ENCODE peak calls at places on chromosomes 11 and 22, in five cellular contexts. Z is MM.1S, P is GM23248, B is HCT116, X is GM23338. G is an unnamed sample.

GRCh38 chr22:20927940-20928572 is 10.8 kb downstream of the CRKL start:
- DNase-seq in Z (no peak), P (no peak), B (no peak), X (no peak), G (no peak)

GRCh38 chr11:44561275-44561781 is 4.1 kb upstream of the CD82 start:
- DNase-seq in Z (no peak), P (no peak), B (no peak), X (no peak), G (no peak)

GRCh38 chr11:127098684-127099083 is 98.1 kb upstream of the KIRREL3 start:
- DNase-seq in Z (no peak), P (peak), B (no peak), X (peak), G (no peak)

GRCh38 chr11:34263462-34264186 is 94.2 kb downstream of the ABTB2 start:
- DNase-seq in Z (no peak), P (peak), B (peak), X (no peak), G (peak)

GRCh38 chr11:115515647-115516046 is 11.4 kb upstream of the CADM1 start:
- DNase-seq in Z (no peak), P (no peak), B (no peak), X (no peak), G (no peak)

GRCh38 chr11:84019576-84020194 is 733.5 kb upstream of the CCDC90B start:
- DNase-seq in Z (no peak), P (peak), B (no peak), X (no peak), G (no peak)

GRCh38 chr11:73152861-73153483 is 10.9 kb upstream of the FCHSD2 start:
- DNase-seq in Z (peak), P (no peak), B (no peak), X (peak), G (no peak)

GRCh38 chr22:44730034-44730433 is 22.3 kb upstream of the ARHGAP8 start:
- DNase-seq in Z (no peak), P (no peak), B (no peak), X (no peak), G (no peak)

GRCh38 chr22:43260346-43260745 is 73.4 kb upstream of the TTLL12 start:
- DNase-seq in Z (no peak), P (no peak), B (no peak), X (peak), G (no peak)

GRCh38 chr11:100687630-100688395 is 725 bp downstream of the ARHGAP42 start:
- DNase-seq in Z (peak), P (peak), B (peak), X (peak), G (peak)

GRCh38 chr11:102079625-102080024 is 30.6 kb upstream of the YAP1 start:
- DNase-seq in Z (no peak), P (peak), B (no peak), X (no peak), G (no peak)

GRCh38 chr11:78647986-78648875 is 73.6 kb upstream of the NARS2 start:
- DNase-seq in Z (no peak), P (no peak), B (no peak), X (no peak), G (no peak)

GRCh38 chr11:15764948-15765347 is 591.4 kb downstream of the SOX6 start:
- DNase-seq in Z (no peak), P (no peak), B (no peak), X (peak), G (no peak)

GRCh38 chr11:64226507-64227051 is 505 bp downstream of the NUDT22 start:
- DNase-seq in Z (peak), P (peak), B (no peak), X (peak), G (no peak)

GRCh38 chr11:35235944-35236666 is 97.1 kb downstream of the CD44 start:
- DNase-seq in Z (no peak), P (peak), B (peak), X (no peak), G (no peak)

GRCh38 chr22:33832558-33833151 is 87.6 kb downstream of the LARGE1 start:
- DNase-seq in Z (no peak), P (peak), B (no peak), X (no peak), G (no peak)

GRCh38 chr11:96311120-96311568 is 31.9 kb downstream of the MAML2 start:
- DNase-seq in Z (no peak), P (peak), B (no peak), X (no peak), G (peak)

GRCh38 chr11:103806130-103806900 is 230.1 kb upstream of the DDI1 start:
- DNase-seq in Z (no peak), P (peak), B (no peak), X (no peak), G (peak)

GRCh38 chr22:25745341-25746011 is 3.5 kb downstream of the MYO18B start:
- DNase-seq in Z (no peak), P (peak), B (no peak), X (no peak), G (no peak)

GRCh38 chr11:78420796-78421209 is 3.2 kb upstream of the GAB2 start:
- DNase-seq in Z (peak), P (peak), B (no peak), X (no peak), G (peak)

GRCh38 chr11:102920118-102920684 is 35.3 kb downstream of the MMP13 start:
- DNase-seq in Z (no peak), P (no peak), B (no peak), X (no peak), G (no peak)

GRCh38 chr11:82858556-82859091 is 41.6 kb downstream of the PRCP start:
- DNase-seq in Z (no peak), P (peak), B (no peak), X (no peak), G (no peak)

GRCh38 chr11:131723088-131723487 is 352.7 kb downstream of the NTM start:
- DNase-seq in Z (no peak), P (no peak), B (no peak), X (no peak), G (no peak)

GRCh38 chr11:105861225-105861624 is 160.8 kb downstream of the MSANTD4 start:
- DNase-seq in Z (no peak), P (no peak), B (no peak), X (peak), G (peak)

GRCh38 chr11:73269353-73270088 is 2.6 kb upstream of the P2RY6 start:
- DNase-seq in Z (no peak), P (no peak), B (no peak), X (peak), G (peak)

GRCh38 chr22:30705710-30706651 is 11.3 kb downstream of the OSBP2 start:
- DNase-seq in Z (peak), P (peak), B (peak), X (no peak), G (no peak)

GRCh38 chr11:129315781-129316579 is 59.7 kb upstream of the BARX2 start:
- DNase-seq in Z (no peak), P (no peak), B (peak), X (peak), G (peak)

GRCh38 chr11:46381836-46382643 is 571 bp downstream of the MDK start:
- DNase-seq in Z (no peak), P (peak), B (no peak), X (peak), G (no peak)

GRCh38 chr11:77038029-77038824 is 4.0 kb downstream of the B3GNT6 start:
- DNase-seq in Z (no peak), P (no peak), B (no peak), X (no peak), G (no peak)

GRCh38 chr22:23565288-23565941 is 14.7 kb downstream of the IGLL1 start:
- DNase-seq in Z (no peak), P (no peak), B (peak), X (peak), G (peak)

GRCh38 chr11:90916706-90917105 is 693.9 kb upstream of the CHORDC1 start:
- DNase-seq in Z (no peak), P (no peak), B (no peak), X (no peak), G (no peak)

GRCh38 chr11:117815262-117815803 is 9.2 kb downstream of the FXYD2 start:
- DNase-seq in Z (peak), P (no peak), B (no peak), X (no peak), G (no peak)

GRCh38 chr22:19766506-19767426 is 6.2 kb downstream of the TBX1 start:
- DNase-seq in Z (peak), P (peak), B (peak), X (peak), G (peak)

GRCh38 chr11:113831314-113831713 is 44.1 kb downstream of the USP28 start:
- DNase-seq in Z (peak), P (no peak), B (no peak), X (no peak), G (no peak)

GRCh38 chr11:76307416-76307815 is 73.5 kb downstream of the THAP12 start:
- DNase-seq in Z (no peak), P (no peak), B (no peak), X (no peak), G (no peak)

GRCh38 chr11:66064571-66064970 is 5.5 kb upstream of the PACS1 start:
- DNase-seq in Z (no peak), P (no peak), B (no peak), X (no peak), G (no peak)

GRCh38 chr22:29348956-29349355 is 33.5 kb upstream of the RASL10A start:
- DNase-seq in Z (no peak), P (no peak), B (no peak), X (no peak), G (no peak)

GRCh38 chr11:31109446-31109845 is 260.1 kb downstream of the DCDC1 start:
- DNase-seq in Z (no peak), P (no peak), B (no peak), X (no peak), G (no peak)

GRCh38 chr11:68264741-68265540 is 6.8 kb downstream of the C11orf24 start:
- DNase-seq in Z (no peak), P (no peak), B (no peak), X (no peak), G (no peak)

GRCh38 chr11:68266936-68267880 is 4.6 kb downstream of the C11orf24 start:
- DNase-seq in Z (no peak), P (no peak), B (no peak), X (no peak), G (no peak)

GRCh38 chr11:68264244-68264643 is 7.5 kb downstream of the C11orf24 start:
- DNase-seq in Z (no peak), P (no peak), B (no peak), X (no peak), G (no peak)

GRCh38 chr11:68267881-68268240 is 3.9 kb downstream of the C11orf24 start:
- DNase-seq in Z (no peak), P (no peak), B (no peak), X (no peak), G (no peak)

DNA sequence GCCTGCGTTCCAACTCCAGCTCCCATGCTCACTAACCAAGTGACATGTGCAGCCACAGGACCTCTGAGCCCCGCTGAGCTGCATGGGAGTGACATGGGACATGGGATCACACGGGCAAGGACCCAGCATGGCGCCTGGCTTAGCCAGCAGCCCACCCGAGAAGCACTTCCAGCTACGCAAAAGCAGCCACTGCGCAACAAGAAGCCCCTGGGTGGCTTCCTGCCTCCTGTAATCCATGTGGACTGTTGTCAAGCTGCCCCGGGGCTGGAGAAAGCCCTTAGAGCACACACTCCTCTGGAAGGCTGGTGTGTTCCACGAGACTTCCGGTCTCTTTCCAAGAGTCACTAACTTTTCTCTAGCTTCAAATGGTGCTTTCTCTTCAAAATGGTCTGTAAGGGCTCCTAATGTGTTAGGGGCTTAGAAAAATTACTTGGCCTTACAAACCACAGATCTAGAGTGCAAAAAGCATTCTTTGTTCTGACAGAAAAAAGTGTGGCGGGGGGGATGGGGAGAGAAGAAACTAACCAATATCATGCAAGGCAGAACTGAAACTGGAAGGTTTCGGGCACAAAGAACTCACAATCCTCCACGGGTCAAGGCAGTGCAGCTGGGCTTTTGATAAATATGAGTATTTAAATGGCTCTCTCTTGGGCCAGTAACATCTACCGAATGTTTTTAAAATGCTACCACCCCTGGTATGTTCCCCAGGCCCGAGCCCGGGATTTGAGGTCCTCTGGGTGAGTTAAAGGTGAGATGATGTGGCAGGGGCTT is 5.5 kb downstream of the C11orf24 start:
- DNase-seq in Z (peak), P (no peak), B (no peak), X (no peak), G (no peak)
- TF ChIP-seq EZH2phosphoT487 in Z (no peak), P (no peak), B (no peak), X (no peak), G (no peak)

GRCh38 chr22:46534177-46534776 is 3.1 kb downstream of the CELSR1 start:
- DNase-seq in Z (no peak), P (no peak), B (no peak), X (no peak), G (no peak)

GRCh38 chr22:46536559-46537220 is 730 bp downstream of the CELSR1 start:
- DNase-seq in Z (no peak), P (no peak), B (no peak), X (peak), G (no peak)

GRCh38 chr22:46534901-46535630 is 2.4 kb downstream of the CELSR1 start:
- DNase-seq in Z (no peak), P (no peak), B (no peak), X (no peak), G (no peak)

GRCh38 chr22:46537221-46537945 is at the start of gene CELSR1:
- DNase-seq in Z (no peak), P (peak), B (no peak), X (peak), G (peak)

DNA sequence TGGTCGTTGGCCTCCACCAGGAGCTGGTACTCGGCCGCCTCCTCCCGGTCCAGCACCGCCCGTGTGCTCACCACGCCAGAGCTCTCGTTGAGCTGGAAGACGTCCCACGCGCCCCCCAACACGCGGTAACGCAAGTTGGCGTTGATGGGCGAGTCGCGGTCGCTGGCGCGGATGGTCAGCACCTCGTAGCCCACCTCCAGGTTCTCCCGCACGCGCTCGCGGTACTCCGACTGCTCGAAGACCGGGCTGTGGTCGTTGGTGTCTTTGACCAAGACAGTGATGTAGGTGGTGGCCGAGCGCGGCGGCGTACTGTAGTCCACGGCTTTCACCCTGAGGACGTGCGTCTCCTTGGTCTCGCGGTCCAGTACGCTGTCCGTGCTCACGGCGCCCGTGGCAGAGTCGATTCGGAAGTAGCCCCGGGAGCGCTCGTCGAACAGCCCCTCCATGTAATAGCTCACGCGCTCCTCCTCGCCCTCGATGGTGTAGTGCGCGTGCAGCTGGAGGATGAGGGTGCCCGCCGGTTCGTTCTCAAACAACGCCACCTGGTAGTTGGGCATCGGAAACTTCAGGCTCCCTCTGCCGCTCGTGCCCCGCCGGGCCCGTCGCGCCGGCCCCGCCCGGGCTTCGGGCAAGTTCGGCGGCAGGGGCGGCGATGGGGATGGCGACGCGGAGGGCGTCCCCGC is 1.4 kb downstream of the CELSR1 start:
- DNase-seq in Z (no peak), P (no peak), B (no peak), X (peak), G (no peak)
- TF ChIP-seq EZH2 in Z (no peak), P (no peak), B (no peak), X (no peak), G (no peak)

GRCh38 chr11:111918390-111919256 is at the start of gene C11orf52:
- DNase-seq in Z (peak), P (peak), B (peak), X (peak), G (peak)
- H3K4me3 ChIP-seq in Z (no peak), P (peak), B (peak), X (peak), G (no peak)

DNA sequence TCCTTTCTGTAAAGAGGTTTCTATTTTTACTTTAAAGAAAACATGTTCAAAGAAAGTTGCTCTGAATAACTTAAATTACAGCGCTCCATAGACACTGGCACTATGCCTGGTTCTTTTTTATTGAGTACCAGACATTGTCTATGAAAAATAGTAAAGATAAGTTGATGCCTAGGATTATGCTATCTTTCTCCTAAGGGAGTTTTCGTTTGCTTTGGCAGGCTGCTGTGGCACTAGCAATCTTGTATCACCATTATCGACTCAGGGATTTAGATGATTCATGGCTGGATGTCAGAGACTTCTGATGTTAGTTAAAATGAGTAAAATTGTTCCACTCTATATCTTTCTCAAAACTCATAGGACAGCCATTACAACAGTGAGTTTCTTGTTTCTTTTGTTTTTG is 20.9 kb downstream of the SLN start:
- DNase-seq in Z (no peak), P (peak), B (no peak), X (no peak), G (no peak)
- TF ChIP-seq EZH2phosphoT487 in Z (no peak), P (no peak), B (no peak), X (no peak), G (no peak)